ENCODE peak calls at places on chromosomes 2 and 18, in ten cellular contexts. R is Right ventricle myocardium superior, J is T-helper 2 cell, Y is RKO, W is neural crest cell, I is aorta, U is A549, N is progenitor cell of endocrine pancreas, A is NCI-H460, P is HuH-7. Q is an unnamed sample.

GRCh38 chr2:83079007-83079406 is 1380.1 kb downstream of the SUCLG1 start:
- DNase-seq in Y (no peak), R (no peak), U (no peak), A (no peak), N (no peak), W (no peak), P (no peak), I (no peak), J (no peak), Q (no peak)

GRCh38 chr2:222797871-222798270 is 63.0 kb upstream of the ACSL3 start:
- DNase-seq in U (no peak), J (no peak), N (no peak), I (no peak), P (no peak), W (no peak), A (no peak), R (no peak), Y (peak; percentile 67), Q (no peak)

GRCh38 chr2:150280255-150280654 is 207.2 kb downstream of the RND3 start:
- DNase-seq in W (no peak), N (no peak), Y (no peak), R (no peak), A (no peak), I (no peak), U (no peak), J (no peak), P (no peak), Q (no peak)

GRCh38 chr2:145464901-145465300 is 945.0 kb upstream of the ZEB2 start:
- DNase-seq in W (no peak), R (no peak), N (no peak), P (no peak), J (no peak), U (no peak), A (no peak), I (no peak), Y (no peak), Q (no peak)

GRCh38 chr18:80086281-80086680 is 22.8 kb upstream of the ADNP2 start:
- DNase-seq in A (no peak), U (no peak), J (no peak), W (no peak), R (no peak), Y (peak; percentile 40), P (no peak), N (no peak), I (no peak), Q (no peak)

GRCh38 chr2:71989671-71990070 is 158.0 kb downstream of the CYP26B1 start:
- DNase-seq in J (no peak), N (no peak), P (no peak), I (no peak), A (no peak), U (no peak), R (no peak), Y (no peak), W (no peak), Q (no peak)

GRCh38 chr2:46547223-46548102 is 68.1 kb downstream of the TMEM247 start:
- DNase-seq in J (no peak), R (peak; percentile 75), W (no peak), N (no peak), P (no peak), Y (no peak), A (no peak), U (no peak), I (peak; percentile 87), Q (no peak)

GRCh38 chr2:20634430-20635095 is 16.3 kb downstream of the HS1BP3 start:
- DNase-seq in P (no peak), W (no peak), Y (no peak), I (peak; percentile 75), R (peak; percentile 42), U (no peak), N (no peak), A (no peak), J (no peak), Q (peak; percentile 56)

GRCh38 chr2:27915874-27916273 is 25.3 kb downstream of the BABAM2 start:
- DNase-seq in A (no peak), R (no peak), U (peak; percentile 53), I (no peak), W (no peak), P (no peak), J (no peak), N (no peak), Y (no peak), Q (no peak)

GRCh38 chr2:20625491-20625919 is 25.4 kb downstream of the HS1BP3 start:
- DNase-seq in J (no peak), I (peak; percentile 33), N (no peak), Y (no peak), P (no peak), U (no peak), W (no peak), R (peak; percentile 32), A (no peak), Q (no peak)

GRCh38 chr18:51195602-51196115 is 1.8 kb downstream of the MEX3C start:
- DNase-seq in A (no peak), P (peak; percentile 30), R (no peak), N (no peak), W (peak; percentile 17), I (no peak), J (no peak), U (peak; percentile 54), Y (peak; percentile 81), Q (peak; percentile 30)

GRCh38 chr2:27857417-27858172 is 32.6 kb downstream of the RBKS start:
- DNase-seq in N (no peak), Y (peak; percentile 62), P (no peak), A (no peak), I (no peak), R (no peak), J (no peak), W (no peak), U (no peak), Q (peak; percentile 57)

GRCh38 chr2:135647836-135648579 is 93.6 kb upstream of the UBXN4 start:
- DNase-seq in Y (no peak), N (no peak), A (no peak), U (no peak), J (no peak), W (no peak), P (no peak), R (no peak), I (no peak), Q (no peak)

GRCh38 chr2:24973812-24974211 is 2.1 kb upstream of the DNAJC27 start:
- DNase-seq in I (no peak), N (no peak), P (no peak), J (no peak), U (no peak), R (no peak), Y (no peak), W (no peak), A (no peak), Q (no peak)

GRCh38 chr18:62128157-62128556 is 58.7 kb downstream of the PIGN start:
- DNase-seq in J (no peak), N (no peak), U (no peak), I (no peak), W (no peak), R (no peak), Y (no peak), P (no peak), A (no peak), Q (no peak)

GRCh38 chr2:31967790-31968189 is 43.0 kb downstream of the MEMO1 start:
- DNase-seq in J (no peak), A (no peak), P (no peak), U (no peak), N (no peak), R (no peak), W (no peak), I (no peak), Y (no peak), Q (no peak)

GRCh38 chr18:48820483-48821250 is 130.1 kb downstream of the SMAD7 start:
- DNase-seq in I (peak; percentile 24), P (no peak), Y (no peak), W (no peak), J (no peak), N (no peak), U (no peak), A (no peak), R (no peak), Q (no peak)

GRCh38 chr2:86617153-86617552 is 6.5 kb downstream of the RNF103 start:
- DNase-seq in P (no peak), W (no peak), I (no peak), R (no peak), N (no peak), Y (no peak), A (no peak), J (no peak), U (no peak), Q (no peak)

GRCh38 chr2:232870002-232870765 is at the start of gene SNORC:
- DNase-seq in P (no peak), J (no peak), I (no peak), Y (no peak), A (no peak), N (no peak), W (no peak), U (no peak), R (no peak), Q (no peak)

GRCh38 chr2:151553-152328 is 105.4 kb upstream of the FAM110C start:
- DNase-seq in I (no peak), U (no peak), A (no peak), W (no peak), P (no peak), J (no peak), Y (no peak), R (no peak), N (no peak), Q (peak; percentile 30)

GRCh38 chr18:44709297-44710117 is 28.8 kb downstream of the SETBP1 start:
- DNase-seq in J (no peak), N (no peak), A (no peak), I (no peak), P (no peak), W (no peak), R (no peak), Y (no peak), U (no peak), Q (no peak)

GRCh38 chr2:233832414-233832813 is 21.9 kb downstream of the HJURP start:
- DNase-seq in Y (no peak), W (no peak), R (no peak), P (no peak), I (no peak), N (no peak), U (no peak), J (no peak), A (no peak), Q (no peak)

Q was measured in RWPE1.